ENCODE peak calls at places on chromosomes 6 and 20, in four cellular contexts. One of them, this sample, is unnamed. For H3K27me3, the result is how much of the 10 kb centered on the place peaks cover.

GRCh38 chr6:64803470-64804166 is 903.4 kb downstream of the EYS start:
- DNase-seq in PC-9: no peak
- DNase-seq in CD4-positive, alpha-beta memory T cell: no peak
- DNase-seq in transverse colon: no peak
- DNase-seq in this sample: no peak

GRCh38 chr6:22411408-22412105 is 114.7 kb upstream of the PRL start:
- DNase-seq in PC-9: no peak
- DNase-seq in CD4-positive, alpha-beta memory T cell: no peak
- DNase-seq in transverse colon: no peak
- DNase-seq in this sample: no peak

GRCh38 chr6:113146878-113147277 is 710.3 kb upstream of the MARCKS start:
- DNase-seq in PC-9: no peak
- DNase-seq in CD4-positive, alpha-beta memory T cell: no peak
- DNase-seq in transverse colon: no peak
- DNase-seq in this sample: no peak

GRCh38 chr6:147759088-147759487 is 250.6 kb downstream of the SAMD5 start:
- DNase-seq in PC-9: no peak
- DNase-seq in CD4-positive, alpha-beta memory T cell: no peak
- DNase-seq in transverse colon: no peak
- DNase-seq in this sample: no peak

GRCh38 chr6:160201056-160201455 is 57.6 kb downstream of the SLC22A2 start:
- DNase-seq in PC-9: no peak
- DNase-seq in CD4-positive, alpha-beta memory T cell: no peak
- DNase-seq in transverse colon: no peak
- DNase-seq in this sample: no peak

GRCh38 chr6:147852772-147853171 is 344.3 kb downstream of the SAMD5 start:
- DNase-seq in PC-9: no peak
- DNase-seq in CD4-positive, alpha-beta memory T cell: no peak
- DNase-seq in transverse colon: no peak
- DNase-seq in this sample: no peak

GRCh38 chr6:138817799-138818198 is 21.9 kb downstream of the ECT2L start:
- DNase-seq in PC-9: peak
- DNase-seq in CD4-positive, alpha-beta memory T cell: no peak
- DNase-seq in transverse colon: peak
- DNase-seq in this sample: no peak

GRCh38 chr6:57305754-57306153 is 11.7 kb upstream of the PRIM2 start:
- DNase-seq in PC-9: no peak
- DNase-seq in CD4-positive, alpha-beta memory T cell: no peak
- DNase-seq in transverse colon: no peak
- DNase-seq in this sample: no peak

GRCh38 chr6:101397199-101397598 is 3.7 kb downstream of the GRIK2 start:
- DNase-seq in PC-9: no peak
- DNase-seq in CD4-positive, alpha-beta memory T cell: no peak
- DNase-seq in transverse colon: no peak
- DNase-seq in this sample: no peak

GRCh38 chr6:165804331-165805066 is 141.5 kb upstream of the PDE10A start:
- DNase-seq in PC-9: no peak
- DNase-seq in CD4-positive, alpha-beta memory T cell: no peak
- DNase-seq in transverse colon: no peak
- DNase-seq in this sample: no peak

GRCh38 chr20:7078804-7079203 is 311.3 kb downstream of the BMP2 start:
- DNase-seq in PC-9: no peak
- DNase-seq in CD4-positive, alpha-beta memory T cell: no peak
- DNase-seq in transverse colon: no peak
- DNase-seq in this sample: no peak

GRCh38 chr6:43286456-43286994 is 11.5 kb upstream of the SLC22A7 start:
- DNase-seq in PC-9: no peak
- DNase-seq in CD4-positive, alpha-beta memory T cell: no peak
- DNase-seq in transverse colon: no peak
- DNase-seq in this sample: no peak

GRCh38 chr20:32539817-32540675 is 45.1 kb downstream of the NOL4L start:
- DNase-seq in PC-9: peak
- DNase-seq in CD4-positive, alpha-beta memory T cell: peak
- DNase-seq in transverse colon: peak
- DNase-seq in this sample: no peak

GRCh38 chr6:14211596-14211961 is 94.0 kb downstream of the CD83 start:
- DNase-seq in PC-9: no peak
- DNase-seq in CD4-positive, alpha-beta memory T cell: no peak
- DNase-seq in transverse colon: peak
- DNase-seq in this sample: peak

GRCh38 chr6:36781669-36782068 is 57.6 kb downstream of the CPNE5 start:
- DNase-seq in PC-9: no peak
- DNase-seq in CD4-positive, alpha-beta memory T cell: no peak
- DNase-seq in transverse colon: no peak
- DNase-seq in this sample: no peak

GRCh38 chr6:168001037-168001348 is 3.5 kb downstream of the KIF25 start:
- DNase-seq in PC-9: no peak
- DNase-seq in CD4-positive, alpha-beta memory T cell: no peak
- DNase-seq in transverse colon: no peak
- DNase-seq in this sample: no peak

GRCh38 chr6:114452785-114453401 is 110.1 kb upstream of the HS3ST5 start:
- DNase-seq in PC-9: no peak
- DNase-seq in CD4-positive, alpha-beta memory T cell: no peak
- DNase-seq in transverse colon: no peak
- DNase-seq in this sample: no peak

GRCh38 chr6:14857501-14857900 is 388.4 kb upstream of the JARID2 start:
- DNase-seq in PC-9: no peak
- DNase-seq in CD4-positive, alpha-beta memory T cell: peak
- DNase-seq in transverse colon: peak
- DNase-seq in this sample: no peak

GRCh38 chr20:49608752-49609670 is 41.1 kb upstream of the PTGIS start:
- DNase-seq in PC-9: peak
- DNase-seq in CD4-positive, alpha-beta memory T cell: peak
- DNase-seq in transverse colon: peak
- DNase-seq in this sample: peak

GRCh38 chr6:83708546-83708969 is 343 bp downstream of the SNAP91 start:
- DNase-seq in PC-9: no peak
- DNase-seq in CD4-positive, alpha-beta memory T cell: no peak
- DNase-seq in transverse colon: no peak
- DNase-seq in this sample: peak

GRCh38 chr6:89369009-89369408 is 16.5 kb upstream of the UBE2J1 start:
- DNase-seq in PC-9: peak
- DNase-seq in CD4-positive, alpha-beta memory T cell: no peak
- DNase-seq in transverse colon: peak
- DNase-seq in this sample: peak

GRCh38 chr6:87939776-87940175 is 107.9 kb upstream of the SPACA1 start:
- DNase-seq in PC-9: no peak
- DNase-seq in CD4-positive, alpha-beta memory T cell: no peak
- DNase-seq in transverse colon: no peak
- DNase-seq in this sample: no peak

GRCh38 chr6:150247803-150248202 is 105.0 kb downstream of the PPP1R14C start:
- DNase-seq in PC-9: no peak
- DNase-seq in CD4-positive, alpha-beta memory T cell: no peak
- DNase-seq in transverse colon: no peak
- DNase-seq in this sample: no peak

GRCh38 chr6:111129003-111129402 is 41.7 kb downstream of the SLC16A10 start:
- DNase-seq in PC-9: no peak
- DNase-seq in CD4-positive, alpha-beta memory T cell: no peak
- DNase-seq in transverse colon: no peak
- DNase-seq in this sample: no peak

GRCh38 chr6:139370047-139370706 is 4.3 kb downstream of the CITED2 start:
- DNase-seq in PC-9: peak
- DNase-seq in CD4-positive, alpha-beta memory T cell: no peak
- DNase-seq in transverse colon: peak
- DNase-seq in this sample: no peak

GRCh38 chr20:24918579-24919566 is 30.2 kb upstream of the CST7 start:
- DNase-seq in PC-9: no peak
- DNase-seq in CD4-positive, alpha-beta memory T cell: no peak
- DNase-seq in transverse colon: no peak
- DNase-seq in this sample: no peak

GRCh38 chr20:60331688-60332300 is 373.6 kb downstream of the CDH26 start:
- DNase-seq in PC-9: no peak
- DNase-seq in CD4-positive, alpha-beta memory T cell: no peak
- DNase-seq in transverse colon: no peak
- DNase-seq in this sample: no peak

GRCh38 chr6:85329193-85329592 is 120.7 kb upstream of the NT5E start:
- DNase-seq in PC-9: no peak
- DNase-seq in CD4-positive, alpha-beta memory T cell: no peak
- DNase-seq in transverse colon: no peak
- DNase-seq in this sample: no peak

GRCh38 chr6:30447237-30447636 is 42.1 kb upstream of the HLA-E start:
- DNase-seq in PC-9: no peak
- DNase-seq in CD4-positive, alpha-beta memory T cell: no peak
- DNase-seq in transverse colon: no peak
- DNase-seq in this sample: peak

GRCh38 chr20:35387334-35387733 is 24.4 kb downstream of the UQCC1 start:
- DNase-seq in PC-9: peak
- DNase-seq in CD4-positive, alpha-beta memory T cell: no peak
- DNase-seq in transverse colon: no peak
- DNase-seq in this sample: no peak

GRCh38 chr20:53883098-53883762 is 187.2 kb downstream of the BCAS1 start:
- DNase-seq in PC-9: peak
- DNase-seq in CD4-positive, alpha-beta memory T cell: no peak
- DNase-seq in transverse colon: no peak
- DNase-seq in this sample: no peak

DNA sequence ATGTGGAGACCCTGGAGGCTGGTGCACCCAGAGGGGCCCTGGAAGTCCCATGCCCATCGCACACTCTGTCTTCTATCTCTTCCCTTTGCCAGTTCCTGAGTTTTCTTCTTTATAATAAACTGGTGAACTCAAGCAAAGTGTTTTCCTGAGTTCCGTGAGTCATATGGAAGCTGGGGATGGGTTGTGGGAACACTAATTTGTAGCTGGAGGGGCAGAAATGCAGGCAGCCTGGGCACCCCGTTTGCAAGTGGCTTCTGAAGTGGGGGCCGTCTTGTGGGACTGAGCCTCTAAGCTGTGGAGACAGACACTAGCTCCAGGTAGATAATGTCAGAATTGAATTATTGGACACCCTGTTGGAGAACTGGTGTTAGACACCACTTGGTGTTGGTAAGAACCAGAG is 3.2 kb upstream of the PPP1R3G start:
- DNase-seq in PC-9: no peak
- DNase-seq in CD4-positive, alpha-beta memory T cell: no peak
- DNase-seq in transverse colon: no peak
- DNase-seq in this sample: no peak
- H3K27me3 ChIP-seq in PC-9: under half
- H3K27me3 ChIP-seq in CD4-positive, alpha-beta memory T cell: under half
- H3K27me3 ChIP-seq in transverse colon: under half
- H3K27me3 ChIP-seq in this sample: under half

GRCh38 chr6:169407338-169407737 is 153.7 kb upstream of the THBS2 start:
- DNase-seq in PC-9: no peak
- DNase-seq in CD4-positive, alpha-beta memory T cell: no peak
- DNase-seq in transverse colon: no peak
- DNase-seq in this sample: no peak

GRCh38 chr6:169409742-169410312 is 156.2 kb upstream of the THBS2 start:
- DNase-seq in PC-9: no peak
- DNase-seq in CD4-positive, alpha-beta memory T cell: no peak
- DNase-seq in transverse colon: no peak
- DNase-seq in this sample: no peak

GRCh38 chr6:169411296-169411695 is 157.7 kb upstream of the THBS2 start:
- DNase-seq in PC-9: no peak
- DNase-seq in CD4-positive, alpha-beta memory T cell: no peak
- DNase-seq in transverse colon: no peak
- DNase-seq in this sample: no peak

GRCh38 chr6:169415179-169415578 is 161.5 kb upstream of the THBS2 start:
- DNase-seq in PC-9: no peak
- DNase-seq in CD4-positive, alpha-beta memory T cell: no peak
- DNase-seq in transverse colon: no peak
- DNase-seq in this sample: no peak

GRCh38 chr6:169411722-169412121 is 158.1 kb upstream of the THBS2 start:
- DNase-seq in PC-9: no peak
- DNase-seq in CD4-positive, alpha-beta memory T cell: no peak
- DNase-seq in transverse colon: no peak
- DNase-seq in this sample: no peak
- H3K27ac ChIP-seq in PC-9: no peak
- H3K27ac ChIP-seq in CD4-positive, alpha-beta memory T cell: no peak
- H3K27ac ChIP-seq in transverse colon: no peak
- H3K27ac ChIP-seq in this sample: no peak

GRCh38 chr20:63013207-63013606 is 6.4 kb upstream of the BHLHE23 start:
- DNase-seq in PC-9: no peak
- DNase-seq in CD4-positive, alpha-beta memory T cell: no peak
- DNase-seq in transverse colon: no peak
- DNase-seq in this sample: no peak
- H3K27me3 ChIP-seq in PC-9: half or more
- H3K27me3 ChIP-seq in CD4-positive, alpha-beta memory T cell: under half
- H3K27me3 ChIP-seq in transverse colon: half or more
- H3K27me3 ChIP-seq in this sample: under half

DNA sequence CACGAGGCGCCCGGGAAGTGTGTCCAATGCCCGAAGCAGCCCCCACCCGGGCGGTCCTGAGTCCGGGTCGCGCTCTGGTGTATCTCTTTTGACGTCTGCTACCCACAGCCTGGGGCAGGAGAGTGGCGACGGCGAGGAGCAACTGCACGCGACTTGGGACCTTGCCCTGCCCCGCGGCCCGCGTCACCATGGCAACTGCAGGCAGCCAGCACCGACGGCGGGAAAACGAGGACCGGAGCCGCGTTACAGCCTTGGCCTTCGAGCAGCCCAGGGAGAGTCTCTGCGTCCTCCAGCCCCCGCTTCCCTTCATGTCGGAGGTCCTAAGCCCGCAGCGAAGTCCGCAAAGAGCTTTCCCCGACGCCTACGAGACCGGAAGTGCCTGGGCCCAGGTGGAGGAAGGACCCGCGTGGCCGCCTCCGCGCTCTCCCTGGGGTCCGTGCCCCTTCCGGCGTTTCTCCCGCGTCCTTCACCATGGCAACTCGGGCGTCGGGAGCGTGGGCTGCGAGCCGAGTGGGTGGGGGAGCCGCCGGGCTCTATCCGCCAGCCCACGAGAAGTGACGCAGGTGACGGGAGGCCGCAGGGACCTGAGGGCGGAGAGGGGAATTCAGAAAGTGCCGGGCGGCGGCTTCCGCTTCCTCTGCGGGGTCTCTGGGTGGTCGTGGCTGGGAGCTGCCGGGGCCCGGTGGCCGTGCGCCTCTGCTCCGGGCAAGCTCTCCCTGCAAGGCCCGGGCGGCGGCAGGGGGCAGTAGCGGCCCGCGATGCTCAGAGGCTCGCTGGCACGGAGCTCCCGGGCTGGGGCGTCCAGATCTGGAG is 88.6 kb upstream of the TGM3 start:
- DNase-seq in PC-9: no peak
- DNase-seq in CD4-positive, alpha-beta memory T cell: peak
- DNase-seq in transverse colon: peak
- DNase-seq in this sample: peak
- H3K27ac ChIP-seq in PC-9: no peak
- H3K27ac ChIP-seq in CD4-positive, alpha-beta memory T cell: no peak
- H3K27ac ChIP-seq in transverse colon: no peak
- H3K27ac ChIP-seq in this sample: peak

GRCh38 chr20:30892704-30893345 is 364.6 kb upstream of the DEFB115 start:
- DNase-seq in PC-9: no peak
- DNase-seq in CD4-positive, alpha-beta memory T cell: no peak
- DNase-seq in transverse colon: no peak
- DNase-seq in this sample: no peak
- H3K27me3 ChIP-seq in PC-9: under half
- H3K27me3 ChIP-seq in CD4-positive, alpha-beta memory T cell: under half
- H3K27me3 ChIP-seq in transverse colon: under half
- H3K27me3 ChIP-seq in this sample: under half